ENCODE peak calls at places on chromosomes 11 and 22, in seven cellular contexts. W, I, N, L, A, B and J are unnamed samples.

GRCh38 chr11:5204787-5205186 is 4.3 kb upstream of the OR51V1 start:
- DNase-seq in A (peak; percentile 8), B (no peak), I (peak; percentile 75), W (peak; percentile 68), N (no peak), L (no peak), J (peak; percentile 20)

GRCh38 chr11:62061356-62062222 is 62.2 kb upstream of the INCENP start:
- DNase-seq in I (no peak), L (no peak), A (no peak), B (no peak), W (no peak), N (no peak), J (no peak)

GRCh38 chr11:71505001-71505400 is 22.1 kb upstream of the KRTAP5-7 start:
- DNase-seq in L (no peak), I (peak; percentile 65), B (no peak), N (no peak), W (no peak), A (no peak), J (no peak)

GRCh38 chr11:73267122-73267846 is 4.9 kb upstream of the P2RY6 start:
- DNase-seq in N (no peak), A (no peak), B (no peak), W (no peak), I (no peak), L (no peak), J (no peak)

GRCh38 chr11:7592706-7593105 is 78.9 kb downstream of the PPFIBP2 start:
- DNase-seq in N (no peak), L (no peak), A (no peak), B (peak; percentile 67), W (no peak), I (no peak), J (no peak)

GRCh38 chr11:1923201-1923956 is 3.9 kb downstream of the TNNT3 start:
- DNase-seq in N (no peak), W (no peak), B (no peak), A (no peak), I (no peak), L (no peak), J (no peak)

GRCh38 chr22:44151661-44152060 is 29.1 kb upstream of the PARVG start:
- DNase-seq in N (no peak), L (no peak), B (no peak), W (no peak), I (no peak), A (no peak), J (no peak)

GRCh38 chr11:47216141-47216798 is 1.5 kb downstream of the DDB2 start:
- DNase-seq in W (peak; percentile 45), L (peak; percentile 79), N (peak; percentile 47), I (peak; percentile 87), B (peak; percentile 57), A (no peak), J (no peak)

GRCh38 chr11:12523180-12523924 is 146.0 kb downstream of the PARVA start:
- DNase-seq in W (no peak), N (no peak), I (no peak), L (no peak), B (no peak), A (no peak), J (no peak)

GRCh38 chr11:12182650-12183511 is 72.5 kb downstream of the MICAL2 start:
- DNase-seq in A (no peak), B (no peak), N (no peak), I (peak; percentile 97), L (no peak), W (peak; percentile 74), J (no peak)

GRCh38 chr22:49166211-49166610 is 661.5 kb downstream of the BRD1 start:
- DNase-seq in W (no peak), I (no peak), L (no peak), N (no peak), A (no peak), B (no peak), J (no peak)

GRCh38 chr22:49618689-49618953 is 209.1 kb downstream of the BRD1 start:
- DNase-seq in A (no peak), N (no peak), L (no peak), B (no peak), W (no peak), I (no peak), J (no peak)